ENCODE peak calls at places on chromosomes 11 and 22, in ten cellular contexts. One of them, this sample, is unnamed.

GRCh38 chr22:37967637-37968451 is 14.3 kb downstream of the POLR2F start:
- DNase-seq in GM12892: no peak
- DNase-seq in amygdala: no peak
- DNase-seq in type B pancreatic cell: no peak
- DNase-seq in activated CD4-positive, alpha-beta T cell treated with anti-CD3 and anti-CD28 coated beads for 48 hours: no peak
- DNase-seq in HCT116: no peak
- DNase-seq in naive thymus-derived CD4-positive, alpha-beta T cell: no peak
- DNase-seq in HT1080: no peak
- DNase-seq in aorta: no peak
- DNase-seq in NCI-H1694 treated with DMSO at 0.1 percent for 48 hours: no peak
- DNase-seq in this sample: no peak

GRCh38 chr22:27771637-27772369 is 29.8 kb downstream of the MN1 start:
- DNase-seq in GM12892: no peak
- DNase-seq in amygdala: no peak
- DNase-seq in type B pancreatic cell: no peak
- DNase-seq in activated CD4-positive, alpha-beta T cell treated with anti-CD3 and anti-CD28 coated beads for 48 hours: no peak
- DNase-seq in HCT116: no peak
- DNase-seq in naive thymus-derived CD4-positive, alpha-beta T cell: no peak
- DNase-seq in HT1080: no peak
- DNase-seq in aorta: no peak
- DNase-seq in NCI-H1694 treated with DMSO at 0.1 percent for 48 hours: no peak
- DNase-seq in this sample: no peak

GRCh38 chr22:35258144-35258988 is 1.1 kb downstream of the HMGXB4 start:
- DNase-seq in GM12892: peak; percentile 11
- DNase-seq in amygdala: no peak
- DNase-seq in type B pancreatic cell: no peak
- DNase-seq in activated CD4-positive, alpha-beta T cell treated with anti-CD3 and anti-CD28 coated beads for 48 hours: no peak
- DNase-seq in HCT116: no peak
- DNase-seq in naive thymus-derived CD4-positive, alpha-beta T cell: no peak
- DNase-seq in HT1080: peak; percentile 10
- DNase-seq in aorta: no peak
- DNase-seq in NCI-H1694 treated with DMSO at 0.1 percent for 48 hours: peak; percentile 7
- DNase-seq in this sample: no peak

GRCh38 chr11:126530416-126530815 is 174.9 kb downstream of the ST3GAL4 start:
- DNase-seq in GM12892: no peak
- DNase-seq in amygdala: no peak
- DNase-seq in type B pancreatic cell: no peak
- DNase-seq in activated CD4-positive, alpha-beta T cell treated with anti-CD3 and anti-CD28 coated beads for 48 hours: no peak
- DNase-seq in HCT116: no peak
- DNase-seq in naive thymus-derived CD4-positive, alpha-beta T cell: no peak
- DNase-seq in HT1080: no peak
- DNase-seq in aorta: no peak
- DNase-seq in NCI-H1694 treated with DMSO at 0.1 percent for 48 hours: no peak
- DNase-seq in this sample: no peak

GRCh38 chr11:110086892-110087309 is 6.3 kb upstream of the ZC3H12C start:
- DNase-seq in GM12892: no peak
- DNase-seq in amygdala: no peak
- DNase-seq in type B pancreatic cell: no peak
- DNase-seq in activated CD4-positive, alpha-beta T cell treated with anti-CD3 and anti-CD28 coated beads for 48 hours: no peak
- DNase-seq in HCT116: no peak
- DNase-seq in naive thymus-derived CD4-positive, alpha-beta T cell: no peak
- DNase-seq in HT1080: peak; percentile 51
- DNase-seq in aorta: peak; percentile 70
- DNase-seq in NCI-H1694 treated with DMSO at 0.1 percent for 48 hours: no peak
- DNase-seq in this sample: no peak

GRCh38 chr22:46008291-46008690 is 31.3 kb upstream of the WNT7B start:
- DNase-seq in GM12892: no peak
- DNase-seq in amygdala: no peak
- DNase-seq in type B pancreatic cell: no peak
- DNase-seq in activated CD4-positive, alpha-beta T cell treated with anti-CD3 and anti-CD28 coated beads for 48 hours: no peak
- DNase-seq in HCT116: no peak
- DNase-seq in naive thymus-derived CD4-positive, alpha-beta T cell: no peak
- DNase-seq in HT1080: no peak
- DNase-seq in aorta: no peak
- DNase-seq in NCI-H1694 treated with DMSO at 0.1 percent for 48 hours: no peak
- DNase-seq in this sample: no peak

GRCh38 chr11:123678246-123678645 is 23.8 kb upstream of the SCN3B start:
- DNase-seq in GM12892: no peak
- DNase-seq in amygdala: no peak
- DNase-seq in type B pancreatic cell: no peak
- DNase-seq in activated CD4-positive, alpha-beta T cell treated with anti-CD3 and anti-CD28 coated beads for 48 hours: no peak
- DNase-seq in HCT116: no peak
- DNase-seq in naive thymus-derived CD4-positive, alpha-beta T cell: no peak
- DNase-seq in HT1080: no peak
- DNase-seq in aorta: no peak
- DNase-seq in NCI-H1694 treated with DMSO at 0.1 percent for 48 hours: no peak
- DNase-seq in this sample: no peak

GRCh38 chr22:25366876-25367466 is 147.5 kb downstream of the CRYBB2 start:
- DNase-seq in GM12892: no peak
- DNase-seq in amygdala: no peak
- DNase-seq in type B pancreatic cell: no peak
- DNase-seq in activated CD4-positive, alpha-beta T cell treated with anti-CD3 and anti-CD28 coated beads for 48 hours: no peak
- DNase-seq in HCT116: no peak
- DNase-seq in naive thymus-derived CD4-positive, alpha-beta T cell: no peak
- DNase-seq in HT1080: no peak
- DNase-seq in aorta: no peak
- DNase-seq in NCI-H1694 treated with DMSO at 0.1 percent for 48 hours: no peak
- DNase-seq in this sample: no peak

GRCh38 chr11:116691779-116692178 is 81.0 kb downstream of the BUD13 start:
- DNase-seq in GM12892: peak; percentile 89
- DNase-seq in amygdala: no peak
- DNase-seq in type B pancreatic cell: peak; percentile 71
- DNase-seq in activated CD4-positive, alpha-beta T cell treated with anti-CD3 and anti-CD28 coated beads for 48 hours: peak; percentile 75
- DNase-seq in HCT116: peak; percentile 6
- DNase-seq in naive thymus-derived CD4-positive, alpha-beta T cell: peak; percentile 47
- DNase-seq in HT1080: peak; percentile 44
- DNase-seq in aorta: no peak
- DNase-seq in NCI-H1694 treated with DMSO at 0.1 percent for 48 hours: no peak
- DNase-seq in this sample: peak; percentile 15

GRCh38 chr11:11937957-11938356 is 70.5 kb downstream of the DKK3 start:
- DNase-seq in GM12892: no peak
- DNase-seq in amygdala: no peak
- DNase-seq in type B pancreatic cell: no peak
- DNase-seq in activated CD4-positive, alpha-beta T cell treated with anti-CD3 and anti-CD28 coated beads for 48 hours: no peak
- DNase-seq in HCT116: no peak
- DNase-seq in naive thymus-derived CD4-positive, alpha-beta T cell: no peak
- DNase-seq in HT1080: no peak
- DNase-seq in aorta: no peak
- DNase-seq in NCI-H1694 treated with DMSO at 0.1 percent for 48 hours: no peak
- DNase-seq in this sample: no peak

GRCh38 chr22:49509016-49509415 is 318.7 kb downstream of the BRD1 start:
- DNase-seq in GM12892: no peak
- DNase-seq in amygdala: no peak
- DNase-seq in type B pancreatic cell: no peak
- DNase-seq in activated CD4-positive, alpha-beta T cell treated with anti-CD3 and anti-CD28 coated beads for 48 hours: no peak
- DNase-seq in HCT116: no peak
- DNase-seq in naive thymus-derived CD4-positive, alpha-beta T cell: no peak
- DNase-seq in HT1080: no peak
- DNase-seq in aorta: no peak
- DNase-seq in NCI-H1694 treated with DMSO at 0.1 percent for 48 hours: no peak
- DNase-seq in this sample: no peak

GRCh38 chr11:73659961-73660360 is 13.6 kb downstream of the PLEKHB1 start:
- DNase-seq in GM12892: no peak
- DNase-seq in amygdala: no peak
- DNase-seq in type B pancreatic cell: no peak
- DNase-seq in activated CD4-positive, alpha-beta T cell treated with anti-CD3 and anti-CD28 coated beads for 48 hours: no peak
- DNase-seq in HCT116: no peak
- DNase-seq in naive thymus-derived CD4-positive, alpha-beta T cell: no peak
- DNase-seq in HT1080: no peak
- DNase-seq in aorta: no peak
- DNase-seq in NCI-H1694 treated with DMSO at 0.1 percent for 48 hours: no peak
- DNase-seq in this sample: no peak

GRCh38 chr11:1934326-1935155 is 12.6 kb upstream of the MRPL23 start:
- DNase-seq in GM12892: peak; percentile 21
- DNase-seq in amygdala: no peak
- DNase-seq in type B pancreatic cell: peak; percentile 67
- DNase-seq in activated CD4-positive, alpha-beta T cell treated with anti-CD3 and anti-CD28 coated beads for 48 hours: no peak
- DNase-seq in HCT116: no peak
- DNase-seq in naive thymus-derived CD4-positive, alpha-beta T cell: no peak
- DNase-seq in HT1080: no peak
- DNase-seq in aorta: peak; percentile 28
- DNase-seq in NCI-H1694 treated with DMSO at 0.1 percent for 48 hours: no peak
- DNase-seq in this sample: no peak

GRCh38 chr11:128196235-128196634 is 391.1 kb downstream of the ETS1 start:
- DNase-seq in GM12892: no peak
- DNase-seq in amygdala: no peak
- DNase-seq in type B pancreatic cell: no peak
- DNase-seq in activated CD4-positive, alpha-beta T cell treated with anti-CD3 and anti-CD28 coated beads for 48 hours: no peak
- DNase-seq in HCT116: no peak
- DNase-seq in naive thymus-derived CD4-positive, alpha-beta T cell: no peak
- DNase-seq in HT1080: no peak
- DNase-seq in aorta: no peak
- DNase-seq in NCI-H1694 treated with DMSO at 0.1 percent for 48 hours: no peak
- DNase-seq in this sample: no peak

GRCh38 chr11:17386331-17387084 is 2.0 kb downstream of the KCNJ11 start:
- DNase-seq in GM12892: no peak
- DNase-seq in amygdala: no peak
- DNase-seq in type B pancreatic cell: no peak
- DNase-seq in activated CD4-positive, alpha-beta T cell treated with anti-CD3 and anti-CD28 coated beads for 48 hours: peak; percentile 71
- DNase-seq in HCT116: peak; percentile 18
- DNase-seq in naive thymus-derived CD4-positive, alpha-beta T cell: peak; percentile 31
- DNase-seq in HT1080: peak; percentile 28
- DNase-seq in aorta: no peak
- DNase-seq in NCI-H1694 treated with DMSO at 0.1 percent for 48 hours: peak; percentile 34
- DNase-seq in this sample: no peak

GRCh38 chr11:65810046-65810868 is 23.4 kb downstream of the OVOL1 start:
- DNase-seq in GM12892: no peak
- DNase-seq in amygdala: no peak
- DNase-seq in type B pancreatic cell: no peak
- DNase-seq in activated CD4-positive, alpha-beta T cell treated with anti-CD3 and anti-CD28 coated beads for 48 hours: no peak
- DNase-seq in HCT116: no peak
- DNase-seq in naive thymus-derived CD4-positive, alpha-beta T cell: no peak
- DNase-seq in HT1080: no peak
- DNase-seq in aorta: no peak
- DNase-seq in NCI-H1694 treated with DMSO at 0.1 percent for 48 hours: no peak
- DNase-seq in this sample: no peak

GRCh38 chr11:95296165-95296564 is 65.2 kb upstream of the SESN3 start:
- DNase-seq in GM12892: no peak
- DNase-seq in amygdala: no peak
- DNase-seq in type B pancreatic cell: no peak
- DNase-seq in activated CD4-positive, alpha-beta T cell treated with anti-CD3 and anti-CD28 coated beads for 48 hours: no peak
- DNase-seq in HCT116: no peak
- DNase-seq in naive thymus-derived CD4-positive, alpha-beta T cell: no peak
- DNase-seq in HT1080: no peak
- DNase-seq in aorta: no peak
- DNase-seq in NCI-H1694 treated with DMSO at 0.1 percent for 48 hours: no peak
- DNase-seq in this sample: no peak

GRCh38 chr22:45638834-45639746 is 32.5 kb upstream of the ATXN10 start:
- DNase-seq in GM12892: no peak
- DNase-seq in amygdala: no peak
- DNase-seq in type B pancreatic cell: no peak
- DNase-seq in activated CD4-positive, alpha-beta T cell treated with anti-CD3 and anti-CD28 coated beads for 48 hours: no peak
- DNase-seq in HCT116: peak; percentile 49
- DNase-seq in naive thymus-derived CD4-positive, alpha-beta T cell: no peak
- DNase-seq in HT1080: peak; percentile 88
- DNase-seq in aorta: peak; percentile 66
- DNase-seq in NCI-H1694 treated with DMSO at 0.1 percent for 48 hours: no peak
- DNase-seq in this sample: no peak

GRCh38 chr11:16179668-16180067 is 176.7 kb downstream of the SOX6 start:
- DNase-seq in GM12892: no peak
- DNase-seq in amygdala: no peak
- DNase-seq in type B pancreatic cell: no peak
- DNase-seq in activated CD4-positive, alpha-beta T cell treated with anti-CD3 and anti-CD28 coated beads for 48 hours: no peak
- DNase-seq in HCT116: no peak
- DNase-seq in naive thymus-derived CD4-positive, alpha-beta T cell: no peak
- DNase-seq in HT1080: no peak
- DNase-seq in aorta: no peak
- DNase-seq in NCI-H1694 treated with DMSO at 0.1 percent for 48 hours: no peak
- DNase-seq in this sample: no peak

GRCh38 chr11:23727821-23728220 is 769.0 kb upstream of the LUZP2 start:
- DNase-seq in GM12892: no peak
- DNase-seq in amygdala: no peak
- DNase-seq in type B pancreatic cell: no peak
- DNase-seq in activated CD4-positive, alpha-beta T cell treated with anti-CD3 and anti-CD28 coated beads for 48 hours: no peak
- DNase-seq in HCT116: no peak
- DNase-seq in naive thymus-derived CD4-positive, alpha-beta T cell: no peak
- DNase-seq in HT1080: peak; percentile 55
- DNase-seq in aorta: no peak
- DNase-seq in NCI-H1694 treated with DMSO at 0.1 percent for 48 hours: no peak
- DNase-seq in this sample: no peak

GRCh38 chr22:30290679-30291333 is 1.5 kb upstream of the CASTOR1 start:
- DNase-seq in GM12892: no peak
- DNase-seq in amygdala: peak; percentile 29
- DNase-seq in type B pancreatic cell: peak; percentile 69
- DNase-seq in activated CD4-positive, alpha-beta T cell treated with anti-CD3 and anti-CD28 coated beads for 48 hours: no peak
- DNase-seq in HCT116: no peak
- DNase-seq in naive thymus-derived CD4-positive, alpha-beta T cell: no peak
- DNase-seq in HT1080: peak; percentile 64
- DNase-seq in aorta: peak; percentile 92
- DNase-seq in NCI-H1694 treated with DMSO at 0.1 percent for 48 hours: no peak
- DNase-seq in this sample: no peak

GRCh38 chr11:58618215-58618614 is 4.2 kb upstream of the CNTF start:
- DNase-seq in GM12892: no peak
- DNase-seq in amygdala: no peak
- DNase-seq in type B pancreatic cell: no peak
- DNase-seq in activated CD4-positive, alpha-beta T cell treated with anti-CD3 and anti-CD28 coated beads for 48 hours: no peak
- DNase-seq in HCT116: no peak
- DNase-seq in naive thymus-derived CD4-positive, alpha-beta T cell: no peak
- DNase-seq in HT1080: no peak
- DNase-seq in aorta: no peak
- DNase-seq in NCI-H1694 treated with DMSO at 0.1 percent for 48 hours: no peak
- DNase-seq in this sample: no peak

GRCh38 chr11:58731819-58732218 is at the start of gene GLYAT:
- DNase-seq in GM12892: no peak
- DNase-seq in amygdala: no peak
- DNase-seq in type B pancreatic cell: no peak
- DNase-seq in activated CD4-positive, alpha-beta T cell treated with anti-CD3 and anti-CD28 coated beads for 48 hours: no peak
- DNase-seq in HCT116: no peak
- DNase-seq in naive thymus-derived CD4-positive, alpha-beta T cell: no peak
- DNase-seq in HT1080: no peak
- DNase-seq in aorta: no peak
- DNase-seq in NCI-H1694 treated with DMSO at 0.1 percent for 48 hours: no peak
- DNase-seq in this sample: no peak

GRCh38 chr11:132037961-132038360 is 667.5 kb downstream of the NTM start:
- DNase-seq in GM12892: no peak
- DNase-seq in amygdala: no peak
- DNase-seq in type B pancreatic cell: no peak
- DNase-seq in activated CD4-positive, alpha-beta T cell treated with anti-CD3 and anti-CD28 coated beads for 48 hours: no peak
- DNase-seq in HCT116: no peak
- DNase-seq in naive thymus-derived CD4-positive, alpha-beta T cell: no peak
- DNase-seq in HT1080: no peak
- DNase-seq in aorta: no peak
- DNase-seq in NCI-H1694 treated with DMSO at 0.1 percent for 48 hours: no peak
- DNase-seq in this sample: no peak

This sample was measured in activated T-helper 1 cell treated with anti-CD3 and anti-CD28 coated beads, Interleukin-2, amount 50 U/mL, for 16 hours.